ENCODE peak calls at places on chromosome 11, in seven cellular contexts. One of them, this sample, is unnamed.

GRCh38 chr11:45400594-45400993 is 114.5 kb upstream of the SYT13 start:
- DNase-seq in ACHN: peak; percentile 65
- DNase-seq in adipocyte: peak; percentile 68
- DNase-seq in cardiac muscle cell: peak; percentile 73
- DNase-seq in activated naive CD8-positive, alpha-beta T cell treated with anti-CD3 and anti-CD28 coated beads, Interleukin-2, amount 50 U/mL, for 24 hours: no peak
- DNase-seq in stimulated activated CD4-positive, alpha-beta T cell treated with anti-CD3 and anti-CD28 coated beads, Interleukin-2, amount 100 ng/mL, for 24 hours: no peak
- DNase-seq in neural progenitor cell: no peak
- DNase-seq in this sample: peak; percentile 91

GRCh38 chr11:12110714-12111481 is 508 bp downstream of the MICAL2 start:
- DNase-seq in ACHN: no peak
- DNase-seq in adipocyte: peak; percentile 54
- DNase-seq in cardiac muscle cell: no peak
- DNase-seq in activated naive CD8-positive, alpha-beta T cell treated with anti-CD3 and anti-CD28 coated beads, Interleukin-2, amount 50 U/mL, for 24 hours: peak; percentile 34
- DNase-seq in stimulated activated CD4-positive, alpha-beta T cell treated with anti-CD3 and anti-CD28 coated beads, Interleukin-2, amount 100 ng/mL, for 24 hours: peak; percentile 47
- DNase-seq in neural progenitor cell: peak; percentile 63
- DNase-seq in this sample: peak; percentile 59

GRCh38 chr11:2655834-2656622 is 43.8 kb downstream of the KCNQ1OT1 start:
- DNase-seq in ACHN: no peak
- DNase-seq in adipocyte: peak; percentile 30
- DNase-seq in cardiac muscle cell: peak; percentile 44
- DNase-seq in activated naive CD8-positive, alpha-beta T cell treated with anti-CD3 and anti-CD28 coated beads, Interleukin-2, amount 50 U/mL, for 24 hours: no peak
- DNase-seq in stimulated activated CD4-positive, alpha-beta T cell treated with anti-CD3 and anti-CD28 coated beads, Interleukin-2, amount 100 ng/mL, for 24 hours: no peak
- DNase-seq in neural progenitor cell: no peak
- DNase-seq in this sample: peak; percentile 81

GRCh38 chr11:17423533-17424310 is 35.3 kb upstream of the KCNJ11 start:
- DNase-seq in ACHN: no peak
- DNase-seq in adipocyte: no peak
- DNase-seq in cardiac muscle cell: no peak
- DNase-seq in activated naive CD8-positive, alpha-beta T cell treated with anti-CD3 and anti-CD28 coated beads, Interleukin-2, amount 50 U/mL, for 24 hours: no peak
- DNase-seq in stimulated activated CD4-positive, alpha-beta T cell treated with anti-CD3 and anti-CD28 coated beads, Interleukin-2, amount 100 ng/mL, for 24 hours: no peak
- DNase-seq in neural progenitor cell: no peak
- DNase-seq in this sample: no peak

GRCh38 chr11:66617148-66617814 is 851 bp downstream of the RBM14 start:
- DNase-seq in ACHN: peak; percentile 40
- DNase-seq in adipocyte: peak; percentile 79
- DNase-seq in cardiac muscle cell: peak; percentile 68
- DNase-seq in activated naive CD8-positive, alpha-beta T cell treated with anti-CD3 and anti-CD28 coated beads, Interleukin-2, amount 50 U/mL, for 24 hours: no peak
- DNase-seq in stimulated activated CD4-positive, alpha-beta T cell treated with anti-CD3 and anti-CD28 coated beads, Interleukin-2, amount 100 ng/mL, for 24 hours: no peak
- DNase-seq in neural progenitor cell: no peak
- DNase-seq in this sample: peak; percentile 64

GRCh38 chr11:12598330-12599256 is 75.6 kb upstream of the TEAD1 start:
- DNase-seq in ACHN: no peak
- DNase-seq in adipocyte: no peak
- DNase-seq in cardiac muscle cell: peak; percentile 65
- DNase-seq in activated naive CD8-positive, alpha-beta T cell treated with anti-CD3 and anti-CD28 coated beads, Interleukin-2, amount 50 U/mL, for 24 hours: no peak
- DNase-seq in stimulated activated CD4-positive, alpha-beta T cell treated with anti-CD3 and anti-CD28 coated beads, Interleukin-2, amount 100 ng/mL, for 24 hours: no peak
- DNase-seq in neural progenitor cell: no peak
- DNase-seq in this sample: peak; percentile 84

GRCh38 chr11:26837154-26837553 is 115.3 kb upstream of the SLC5A12 start:
- DNase-seq in ACHN: no peak
- DNase-seq in adipocyte: no peak
- DNase-seq in cardiac muscle cell: no peak
- DNase-seq in activated naive CD8-positive, alpha-beta T cell treated with anti-CD3 and anti-CD28 coated beads, Interleukin-2, amount 50 U/mL, for 24 hours: no peak
- DNase-seq in stimulated activated CD4-positive, alpha-beta T cell treated with anti-CD3 and anti-CD28 coated beads, Interleukin-2, amount 100 ng/mL, for 24 hours: no peak
- DNase-seq in neural progenitor cell: no peak
- DNase-seq in this sample: no peak

GRCh38 chr11:26905368-26905767 is 88.5 kb upstream of the FIBIN start:
- DNase-seq in ACHN: no peak
- DNase-seq in adipocyte: peak; percentile 54
- DNase-seq in cardiac muscle cell: peak; percentile 51
- DNase-seq in activated naive CD8-positive, alpha-beta T cell treated with anti-CD3 and anti-CD28 coated beads, Interleukin-2, amount 50 U/mL, for 24 hours: no peak
- DNase-seq in stimulated activated CD4-positive, alpha-beta T cell treated with anti-CD3 and anti-CD28 coated beads, Interleukin-2, amount 100 ng/mL, for 24 hours: no peak
- DNase-seq in neural progenitor cell: peak; percentile 32
- DNase-seq in this sample: peak; percentile 2

GRCh38 chr11:8831861-8832260 is 79.1 kb upstream of the AKIP1 start:
- DNase-seq in ACHN: no peak
- DNase-seq in adipocyte: no peak
- DNase-seq in cardiac muscle cell: no peak
- DNase-seq in activated naive CD8-positive, alpha-beta T cell treated with anti-CD3 and anti-CD28 coated beads, Interleukin-2, amount 50 U/mL, for 24 hours: no peak
- DNase-seq in stimulated activated CD4-positive, alpha-beta T cell treated with anti-CD3 and anti-CD28 coated beads, Interleukin-2, amount 100 ng/mL, for 24 hours: no peak
- DNase-seq in neural progenitor cell: no peak
- DNase-seq in this sample: no peak

GRCh38 chr11:77672276-77672675 is 34.7 kb upstream of the CLNS1A start:
- DNase-seq in ACHN: peak; percentile 54
- DNase-seq in adipocyte: peak; percentile 84
- DNase-seq in cardiac muscle cell: peak; percentile 96
- DNase-seq in activated naive CD8-positive, alpha-beta T cell treated with anti-CD3 and anti-CD28 coated beads, Interleukin-2, amount 50 U/mL, for 24 hours: no peak
- DNase-seq in stimulated activated CD4-positive, alpha-beta T cell treated with anti-CD3 and anti-CD28 coated beads, Interleukin-2, amount 100 ng/mL, for 24 hours: no peak
- DNase-seq in neural progenitor cell: no peak
- DNase-seq in this sample: peak; percentile 98

GRCh38 chr11:71331631-71332030 is 79.3 kb upstream of the SHANK2 start:
- DNase-seq in ACHN: no peak
- DNase-seq in adipocyte: no peak
- DNase-seq in cardiac muscle cell: no peak
- DNase-seq in activated naive CD8-positive, alpha-beta T cell treated with anti-CD3 and anti-CD28 coated beads, Interleukin-2, amount 50 U/mL, for 24 hours: no peak
- DNase-seq in stimulated activated CD4-positive, alpha-beta T cell treated with anti-CD3 and anti-CD28 coated beads, Interleukin-2, amount 100 ng/mL, for 24 hours: no peak
- DNase-seq in neural progenitor cell: no peak
- DNase-seq in this sample: no peak

GRCh38 chr11:15127341-15127740 is 12.6 kb downstream of the INSC start:
- DNase-seq in ACHN: peak; percentile 25
- DNase-seq in adipocyte: peak; percentile 32
- DNase-seq in cardiac muscle cell: peak; percentile 41
- DNase-seq in activated naive CD8-positive, alpha-beta T cell treated with anti-CD3 and anti-CD28 coated beads, Interleukin-2, amount 50 U/mL, for 24 hours: no peak
- DNase-seq in stimulated activated CD4-positive, alpha-beta T cell treated with anti-CD3 and anti-CD28 coated beads, Interleukin-2, amount 100 ng/mL, for 24 hours: no peak
- DNase-seq in neural progenitor cell: no peak
- DNase-seq in this sample: peak; percentile 78

GRCh38 chr11:66784575-66784974 is 55.6 kb upstream of the SPTBN2 start:
- DNase-seq in ACHN: no peak
- DNase-seq in adipocyte: no peak
- DNase-seq in cardiac muscle cell: peak; percentile 2
- DNase-seq in activated naive CD8-positive, alpha-beta T cell treated with anti-CD3 and anti-CD28 coated beads, Interleukin-2, amount 50 U/mL, for 24 hours: no peak
- DNase-seq in stimulated activated CD4-positive, alpha-beta T cell treated with anti-CD3 and anti-CD28 coated beads, Interleukin-2, amount 100 ng/mL, for 24 hours: no peak
- DNase-seq in neural progenitor cell: no peak
- DNase-seq in this sample: no peak

GRCh38 chr11:69773626-69774353 is 1.4 kb downstream of the FGF4 start:
- DNase-seq in ACHN: no peak
- DNase-seq in adipocyte: no peak
- DNase-seq in cardiac muscle cell: no peak
- DNase-seq in activated naive CD8-positive, alpha-beta T cell treated with anti-CD3 and anti-CD28 coated beads, Interleukin-2, amount 50 U/mL, for 24 hours: no peak
- DNase-seq in stimulated activated CD4-positive, alpha-beta T cell treated with anti-CD3 and anti-CD28 coated beads, Interleukin-2, amount 100 ng/mL, for 24 hours: no peak
- DNase-seq in neural progenitor cell: peak; percentile 51
- DNase-seq in this sample: no peak

GRCh38 chr11:2289350-2289749 is 12.4 kb downstream of the C11orf21 start:
- DNase-seq in ACHN: no peak
- DNase-seq in adipocyte: no peak
- DNase-seq in cardiac muscle cell: no peak
- DNase-seq in activated naive CD8-positive, alpha-beta T cell treated with anti-CD3 and anti-CD28 coated beads, Interleukin-2, amount 50 U/mL, for 24 hours: no peak
- DNase-seq in stimulated activated CD4-positive, alpha-beta T cell treated with anti-CD3 and anti-CD28 coated beads, Interleukin-2, amount 100 ng/mL, for 24 hours: no peak
- DNase-seq in neural progenitor cell: no peak
- DNase-seq in this sample: no peak

GRCh38 chr11:46827995-46828394 is 18.1 kb downstream of the CKAP5 start:
- DNase-seq in ACHN: no peak
- DNase-seq in adipocyte: peak; percentile 58
- DNase-seq in cardiac muscle cell: peak; percentile 30
- DNase-seq in activated naive CD8-positive, alpha-beta T cell treated with anti-CD3 and anti-CD28 coated beads, Interleukin-2, amount 50 U/mL, for 24 hours: no peak
- DNase-seq in stimulated activated CD4-positive, alpha-beta T cell treated with anti-CD3 and anti-CD28 coated beads, Interleukin-2, amount 100 ng/mL, for 24 hours: no peak
- DNase-seq in neural progenitor cell: no peak
- DNase-seq in this sample: peak; percentile 3

GRCh38 chr11:73989156-73989555 is 6.5 kb upstream of the UCP2 start:
- DNase-seq in ACHN: no peak
- DNase-seq in adipocyte: no peak
- DNase-seq in cardiac muscle cell: peak; percentile 48
- DNase-seq in activated naive CD8-positive, alpha-beta T cell treated with anti-CD3 and anti-CD28 coated beads, Interleukin-2, amount 50 U/mL, for 24 hours: no peak
- DNase-seq in stimulated activated CD4-positive, alpha-beta T cell treated with anti-CD3 and anti-CD28 coated beads, Interleukin-2, amount 100 ng/mL, for 24 hours: no peak
- DNase-seq in neural progenitor cell: no peak
- DNase-seq in this sample: no peak

GRCh38 chr11:18248561-18248960 is at the start of gene SAA2:
- DNase-seq in ACHN: no peak
- DNase-seq in adipocyte: no peak
- DNase-seq in cardiac muscle cell: no peak
- DNase-seq in activated naive CD8-positive, alpha-beta T cell treated with anti-CD3 and anti-CD28 coated beads, Interleukin-2, amount 50 U/mL, for 24 hours: no peak
- DNase-seq in stimulated activated CD4-positive, alpha-beta T cell treated with anti-CD3 and anti-CD28 coated beads, Interleukin-2, amount 100 ng/mL, for 24 hours: no peak
- DNase-seq in neural progenitor cell: no peak
- DNase-seq in this sample: peak; percentile 54

GRCh38 chr11:64334764-64335741 is 5.0 kb upstream of the CCDC88B start:
- DNase-seq in ACHN: peak; percentile 98
- DNase-seq in adipocyte: peak; percentile 70
- DNase-seq in cardiac muscle cell: peak; percentile 81
- DNase-seq in activated naive CD8-positive, alpha-beta T cell treated with anti-CD3 and anti-CD28 coated beads, Interleukin-2, amount 50 U/mL, for 24 hours: peak; percentile 57
- DNase-seq in stimulated activated CD4-positive, alpha-beta T cell treated with anti-CD3 and anti-CD28 coated beads, Interleukin-2, amount 100 ng/mL, for 24 hours: peak; percentile 42
- DNase-seq in neural progenitor cell: peak; percentile 51
- DNase-seq in this sample: peak; percentile 99

GRCh38 chr11:12704049-12704448 is 29.8 kb downstream of the TEAD1 start:
- DNase-seq in ACHN: no peak
- DNase-seq in adipocyte: peak; percentile 87
- DNase-seq in cardiac muscle cell: peak; percentile 39
- DNase-seq in activated naive CD8-positive, alpha-beta T cell treated with anti-CD3 and anti-CD28 coated beads, Interleukin-2, amount 50 U/mL, for 24 hours: no peak
- DNase-seq in stimulated activated CD4-positive, alpha-beta T cell treated with anti-CD3 and anti-CD28 coated beads, Interleukin-2, amount 100 ng/mL, for 24 hours: no peak
- DNase-seq in neural progenitor cell: no peak
- DNase-seq in this sample: peak; percentile 92

GRCh38 chr11:122020902-122021301 is 95.1 kb downstream of the BLID start:
- DNase-seq in ACHN: peak; percentile 2
- DNase-seq in adipocyte: no peak
- DNase-seq in cardiac muscle cell: peak; percentile 54
- DNase-seq in activated naive CD8-positive, alpha-beta T cell treated with anti-CD3 and anti-CD28 coated beads, Interleukin-2, amount 50 U/mL, for 24 hours: no peak
- DNase-seq in stimulated activated CD4-positive, alpha-beta T cell treated with anti-CD3 and anti-CD28 coated beads, Interleukin-2, amount 100 ng/mL, for 24 hours: no peak
- DNase-seq in neural progenitor cell: no peak
- DNase-seq in this sample: no peak

GRCh38 chr11:65426839-65427690 is 4.5 kb downstream of the NEAT1 start:
- DNase-seq in ACHN: peak; percentile 70
- DNase-seq in adipocyte: peak; percentile 76
- DNase-seq in cardiac muscle cell: peak; percentile 87
- DNase-seq in activated naive CD8-positive, alpha-beta T cell treated with anti-CD3 and anti-CD28 coated beads, Interleukin-2, amount 50 U/mL, for 24 hours: peak; percentile 54
- DNase-seq in stimulated activated CD4-positive, alpha-beta T cell treated with anti-CD3 and anti-CD28 coated beads, Interleukin-2, amount 100 ng/mL, for 24 hours: peak; percentile 52
- DNase-seq in neural progenitor cell: no peak
- DNase-seq in this sample: no peak

GRCh38 chr11:111148116-111148515 is 97.4 kb upstream of the POU2AF2 start:
- DNase-seq in ACHN: no peak
- DNase-seq in adipocyte: peak; percentile 78
- DNase-seq in cardiac muscle cell: peak; percentile 33
- DNase-seq in activated naive CD8-positive, alpha-beta T cell treated with anti-CD3 and anti-CD28 coated beads, Interleukin-2, amount 50 U/mL, for 24 hours: no peak
- DNase-seq in stimulated activated CD4-positive, alpha-beta T cell treated with anti-CD3 and anti-CD28 coated beads, Interleukin-2, amount 100 ng/mL, for 24 hours: no peak
- DNase-seq in neural progenitor cell: no peak
- DNase-seq in this sample: no peak

GRCh38 chr11:102521121-102521520 is 9.4 kb downstream of the MMP7 start:
- DNase-seq in ACHN: no peak
- DNase-seq in adipocyte: no peak
- DNase-seq in cardiac muscle cell: no peak
- DNase-seq in activated naive CD8-positive, alpha-beta T cell treated with anti-CD3 and anti-CD28 coated beads, Interleukin-2, amount 50 U/mL, for 24 hours: no peak
- DNase-seq in stimulated activated CD4-positive, alpha-beta T cell treated with anti-CD3 and anti-CD28 coated beads, Interleukin-2, amount 100 ng/mL, for 24 hours: no peak
- DNase-seq in neural progenitor cell: no peak
- DNase-seq in this sample: no peak

GRCh38 chr11:72583177-72583553 is 91.1 kb downstream of the PDE2A start:
- DNase-seq in ACHN: no peak
- DNase-seq in adipocyte: no peak
- DNase-seq in cardiac muscle cell: no peak
- DNase-seq in activated naive CD8-positive, alpha-beta T cell treated with anti-CD3 and anti-CD28 coated beads, Interleukin-2, amount 50 U/mL, for 24 hours: no peak
- DNase-seq in stimulated activated CD4-positive, alpha-beta T cell treated with anti-CD3 and anti-CD28 coated beads, Interleukin-2, amount 100 ng/mL, for 24 hours: no peak
- DNase-seq in neural progenitor cell: no peak
- DNase-seq in this sample: no peak

GRCh38 chr11:110162216-110162615 is 69.0 kb downstream of the ZC3H12C start:
- DNase-seq in ACHN: no peak
- DNase-seq in adipocyte: peak; percentile 20
- DNase-seq in cardiac muscle cell: no peak
- DNase-seq in activated naive CD8-positive, alpha-beta T cell treated with anti-CD3 and anti-CD28 coated beads, Interleukin-2, amount 50 U/mL, for 24 hours: no peak
- DNase-seq in stimulated activated CD4-positive, alpha-beta T cell treated with anti-CD3 and anti-CD28 coated beads, Interleukin-2, amount 100 ng/mL, for 24 hours: no peak
- DNase-seq in neural progenitor cell: no peak
- DNase-seq in this sample: no peak

GRCh38 chr11:116364357-116364756 is 408.4 kb downstream of the BUD13 start:
- DNase-seq in ACHN: no peak
- DNase-seq in adipocyte: no peak
- DNase-seq in cardiac muscle cell: no peak
- DNase-seq in activated naive CD8-positive, alpha-beta T cell treated with anti-CD3 and anti-CD28 coated beads, Interleukin-2, amount 50 U/mL, for 24 hours: no peak
- DNase-seq in stimulated activated CD4-positive, alpha-beta T cell treated with anti-CD3 and anti-CD28 coated beads, Interleukin-2, amount 100 ng/mL, for 24 hours: no peak
- DNase-seq in neural progenitor cell: no peak
- DNase-seq in this sample: no peak